ENCODE peak calls at places on chromosomes 2 and 18, in six cellular contexts. O is CD8-positive, alpha-beta T cell; A is GM12865; Q is body of pancreas; R is transverse colon; E is heart left ventricle. C is an unnamed sample.

GRCh38 chr2:120901213-120901612 is 165.5 kb downstream of the GLI2 start:
- DNase-seq in O (no peak), A (no peak), Q (no peak), R (no peak), E (no peak), C (no peak)

GRCh38 chr18:32093106-32093511 is 1.4 kb downstream of the RNF138 start:
- DNase-seq in O (peak), A (peak), Q (peak), R (peak), E (peak), C (peak)

GRCh38 chr2:198957183-198957582 is 500.6 kb downstream of the SATB2 start:
- DNase-seq in O (no peak), A (no peak), Q (no peak), R (no peak), E (no peak), C (no peak)

GRCh38 chr2:202335791-202336467 is 40.2 kb upstream of the BMPR2 start:
- DNase-seq in O (no peak), A (no peak), Q (no peak), R (no peak), E (no peak), C (no peak)

GRCh38 chr2:225100856-225101294 is 58.6 kb upstream of the DOCK10 start:
- DNase-seq in O (no peak), A (no peak), Q (no peak), R (no peak), E (no peak), C (no peak)

GRCh38 chr2:120066708-120067547 is 54.1 kb downstream of the EPB41L5 start:
- DNase-seq in O (no peak), A (no peak), Q (peak), R (no peak), E (no peak), C (peak)

GRCh38 chr2:216635701-216636541 is 2.7 kb downstream of the IGFBP2 start:
- DNase-seq in O (no peak), A (no peak), Q (no peak), R (peak), E (peak), C (no peak)

GRCh38 chr2:24049485-24050021 is at the start of gene FKBP1B:
- DNase-seq in O (peak), A (peak), Q (peak), R (peak), E (peak), C (peak)

GRCh38 chr18:48909721-48910120 is 41.0 kb downstream of the SMAD7 start:
- DNase-seq in O (no peak), A (no peak), Q (no peak), R (no peak), E (no peak), C (no peak)

GRCh38 chr2:45028276-45028675 is 19.0 kb upstream of the SIX2 start:
- DNase-seq in O (no peak), A (no peak), Q (no peak), R (no peak), E (no peak), C (no peak)

GRCh38 chr2:64036343-64036742 is 17.1 kb upstream of the VPS54 start:
- DNase-seq in O (no peak), A (peak), Q (no peak), R (no peak), E (no peak), C (no peak)

GRCh38 chr2:76640905-76641304 is 881.3 kb downstream of the LRRTM4 start:
- DNase-seq in O (no peak), A (no peak), Q (no peak), R (no peak), E (peak), C (no peak)

GRCh38 chr18:77133051-77133919 is 702 bp upstream of the MBP start:
- DNase-seq in O (no peak), A (no peak), Q (peak), R (peak), E (no peak), C (peak)

GRCh38 chr18:10040287-10041011 is 126.6 kb downstream of the VAPA start:
- DNase-seq in O (no peak), A (no peak), Q (peak), R (no peak), E (peak), C (no peak)

GRCh38 chr2:177147093-177147694 is 65.4 kb upstream of the HNRNPA3 start:
- DNase-seq in O (no peak), A (peak), Q (no peak), R (no peak), E (no peak), C (no peak)

GRCh38 chr2:182754231-182754630 is 38.2 kb downstream of the DNAJC10 start:
- DNase-seq in O (no peak), A (no peak), Q (no peak), R (no peak), E (no peak), C (no peak)

GRCh38 chr2:228689049-228689448 is 507.6 kb upstream of the SPHKAP start:
- DNase-seq in O (no peak), A (no peak), Q (no peak), R (no peak), E (no peak), C (no peak)

GRCh38 chr2:240916571-240917008 is 10.5 kb downstream of the CROCC2 start:
- DNase-seq in O (no peak), A (no peak), Q (no peak), R (no peak), E (peak), C (peak)

GRCh38 chr2:240912878-240913809 is 7.0 kb downstream of the CROCC2 start:
- DNase-seq in O (no peak), A (no peak), Q (no peak), R (no peak), E (no peak), C (no peak)

GRCh38 chr2:240913810-240914644 is 7.9 kb downstream of the CROCC2 start:
- DNase-seq in O (peak), A (peak), Q (peak), R (peak), E (peak), C (peak)

GRCh38 chr2:240915526-240916335 is 9.6 kb downstream of the CROCC2 start:
- DNase-seq in O (no peak), A (no peak), Q (no peak), R (no peak), E (peak), C (no peak)

GRCh38 chr2:240914645-240915525 is 8.7 kb downstream of the CROCC2 start:
- DNase-seq in O (no peak), A (no peak), Q (no peak), R (no peak), E (peak), C (no peak)
- TF ChIP-seq CTCF in O (peak), A (no peak), Q (no peak), R (no peak), E (no peak), C (peak)

GRCh38 chr18:34695300-34695699 is 14.8 kb upstream of the DTNA start:
- DNase-seq in O (no peak), A (peak), Q (no peak), R (no peak), E (no peak), C (no peak)
- TF ChIP-seq CTCF in O (no peak), A (no peak), Q (no peak), R (no peak), E (no peak), C (no peak)

DNA sequence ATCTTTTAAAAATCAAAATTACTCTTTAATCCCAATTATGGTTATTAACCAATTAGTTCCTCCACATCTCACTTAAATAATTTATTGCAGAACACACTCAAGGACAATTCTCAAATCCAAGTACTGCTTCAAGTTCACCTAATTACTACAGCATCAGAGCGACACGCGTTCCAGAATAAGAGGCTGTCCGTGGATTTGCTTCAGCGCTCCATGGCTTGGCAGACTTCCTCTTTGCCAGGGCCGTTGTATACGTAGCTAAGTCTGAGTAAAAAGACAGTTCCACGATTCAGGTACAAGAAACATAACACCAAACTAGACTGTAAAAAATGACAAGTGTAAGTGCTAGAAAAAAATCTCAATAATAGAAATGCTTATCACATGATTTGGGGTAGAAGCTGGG is 153.2 kb upstream of the MYT1L start:
- DNase-seq in O (no peak), A (no peak), Q (no peak), R (no peak), E (no peak), C (no peak)
- TF ChIP-seq CTCF in O (no peak), A (no peak), Q (no peak), R (no peak), E (no peak), C (no peak)

DNA sequence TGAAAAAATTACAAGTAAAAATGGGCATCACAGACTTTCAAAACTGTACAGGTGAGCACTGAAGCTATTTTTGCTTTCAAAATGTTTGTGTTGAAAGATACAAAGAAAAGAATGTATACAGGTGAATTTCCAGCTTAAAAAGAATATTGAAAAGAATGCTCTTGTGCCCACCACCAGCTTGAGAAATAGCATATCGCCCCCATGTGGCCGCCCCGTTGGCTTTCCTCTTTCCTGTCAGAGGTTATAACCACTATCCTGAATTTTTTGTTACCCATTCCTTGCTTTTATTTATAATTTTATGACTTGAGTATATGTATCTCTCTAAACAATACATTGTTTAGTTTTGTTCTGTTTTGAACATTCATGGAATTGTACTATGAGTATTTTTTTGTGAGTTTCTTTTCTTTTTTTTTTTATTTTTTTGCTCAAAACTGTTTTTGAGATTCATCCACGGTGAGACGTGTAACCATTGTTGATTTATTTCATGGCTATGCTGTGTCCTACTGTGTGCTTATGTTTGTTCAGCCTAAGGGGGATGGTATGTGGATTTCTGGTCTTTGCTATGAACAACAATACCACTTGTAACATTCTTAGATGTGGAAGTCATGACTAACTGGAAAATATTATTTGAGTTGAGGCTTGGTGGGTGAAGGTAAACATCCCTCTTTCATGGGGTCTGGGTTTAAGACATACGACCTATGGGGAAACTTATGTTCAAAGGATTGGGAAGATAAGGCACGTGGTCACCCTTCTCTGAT is 11.6 kb downstream of the TRPM8 start:
- DNase-seq in O (peak), A (peak), Q (no peak), R (peak), E (no peak), C (peak)
- TF ChIP-seq CTCF in O (peak), A (peak), Q (peak), R (no peak), E (peak), C (peak)

DNA sequence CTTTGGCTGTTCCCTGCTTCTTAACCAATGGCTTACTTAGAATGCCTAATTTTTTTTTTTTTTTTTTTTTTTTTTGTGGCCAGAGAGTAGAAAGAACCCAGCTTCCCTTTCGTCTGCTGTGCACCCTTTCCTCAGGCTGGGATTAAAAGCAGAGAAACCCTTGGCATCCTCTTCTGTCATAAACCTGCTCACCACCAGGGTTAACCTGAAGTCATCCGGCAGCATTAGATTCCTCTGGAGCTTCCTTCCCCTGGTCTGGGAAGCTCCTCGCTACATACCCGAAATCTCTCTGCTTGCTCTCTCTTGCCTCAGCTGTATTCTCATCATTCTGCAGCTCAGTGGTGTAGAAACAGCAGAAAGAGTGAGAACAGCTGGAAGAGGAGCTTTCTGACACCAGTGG is 339.1 kb upstream of the MEIS1 start:
- DNase-seq in O (no peak), A (no peak), Q (no peak), R (no peak), E (no peak), C (no peak)
- TF ChIP-seq CTCF in O (no peak), A (no peak), Q (no peak), R (no peak), E (no peak), C (no peak)

GRCh38 chr2:105757361-105757933 is 12.7 kb downstream of the NCK2 start:
- DNase-seq in O (no peak), A (peak), Q (no peak), R (no peak), E (no peak), C (no peak)
- TF ChIP-seq CTCF in O (no peak), A (no peak), Q (no peak), R (no peak), E (no peak), C (no peak)

C was measured in Calu3.